ENCODE peak calls at places on chromosome 18, in seven cellular contexts. W is MM.1S, S is body of pancreas, Q is thoracic aorta, E is neuronal stem cell, I is mesendoderm, D is brain microvascular endothelial cell. M is an unnamed sample. For H3K36me3, the result is how much of the 10 kb centered on the place peaks cover.

GRCh38 chr18:62999921-63000320 is 284.6 kb downstream of the PHLPP1 start:
- DNase-seq in E (no peak), I (no peak), D (no peak), Q (no peak), W (no peak), S (no peak), M (no peak)

GRCh38 chr18:42473611-42474010 is 518.6 kb downstream of the PIK3C3 start:
- DNase-seq in E (no peak), W (no peak), I (no peak), S (no peak), Q (no peak), D (no peak), M (no peak)

GRCh38 chr18:58937913-58938312 is 73.2 kb downstream of the ZNF532 start:
- DNase-seq in E (no peak), Q (no peak), D (peak), I (no peak), S (no peak), W (no peak), M (no peak)

GRCh38 chr18:37588289-37588688 is 22.7 kb upstream of the CELF4 start:
- DNase-seq in D (no peak), W (no peak), I (no peak), E (no peak), S (no peak), Q (no peak), M (no peak)

GRCh38 chr18:35085450-35086032 is 44.3 kb downstream of the MAPRE2 start:
- DNase-seq in S (no peak), E (no peak), Q (no peak), W (no peak), D (no peak), I (no peak), M (no peak)

GRCh38 chr18:22159014-22159413 is 10.4 kb upstream of the GATA6 start:
- DNase-seq in Q (no peak), E (no peak), D (no peak), W (no peak), I (peak), S (no peak), M (no peak)

GRCh38 chr18:77023115-77023782 is 109.3 kb downstream of the MBP start:
- DNase-seq in W (no peak), I (no peak), Q (no peak), E (no peak), S (no peak), D (peak), M (no peak)

GRCh38 chr18:23283933-23284430 is 148.7 kb downstream of the CABLES1 start:
- DNase-seq in S (no peak), D (peak), Q (no peak), E (no peak), I (peak), W (no peak), M (peak)

GRCh38 chr18:8949206-8949605 is 153.3 kb upstream of the NDUFV2 start:
- DNase-seq in S (no peak), Q (no peak), E (no peak), D (no peak), I (no peak), W (no peak), M (no peak)

GRCh38 chr18:35732652-35733051 is 151.1 kb downstream of the GALNT1 start:
- DNase-seq in D (no peak), S (no peak), W (no peak), E (no peak), I (no peak), Q (no peak), M (peak)

GRCh38 chr18:22471546-22472131 is 53.9 kb upstream of the CTAGE1 start:
- DNase-seq in Q (peak), E (no peak), I (no peak), S (peak), W (no peak), D (peak), M (peak)

GRCh38 chr18:75203456-75204261 is 5.3 kb downstream of the PTGR3 start:
- DNase-seq in Q (no peak), S (no peak), E (no peak), D (no peak), W (no peak), I (peak), M (peak)

GRCh38 chr18:63148449-63149199 is 170.9 kb downstream of the BCL2 start:
- DNase-seq in S (peak), Q (no peak), D (no peak), E (no peak), I (no peak), W (no peak), M (peak)

GRCh38 chr18:47585136-47585535 is 333.7 kb upstream of the SKOR2 start:
- DNase-seq in D (no peak), S (peak), Q (no peak), E (no peak), I (no peak), W (no peak), M (no peak)

GRCh38 chr18:75104483-75104882 is 104.5 kb downstream of the PTGR3 start:
- DNase-seq in W (no peak), Q (no peak), I (no peak), E (no peak), S (no peak), D (no peak), M (no peak)

GRCh38 chr18:59140287-59140885 is 702 bp downstream of the SEC11C start:
- DNase-seq in Q (no peak), W (peak), E (peak), S (peak), I (peak), D (peak), M (peak)

GRCh38 chr18:60623331-60623730 is 250.8 kb upstream of the MC4R start:
- DNase-seq in I (no peak), Q (no peak), S (no peak), W (no peak), E (no peak), D (no peak), M (no peak)

GRCh38 chr18:29311580-29311979 is 1134.7 kb upstream of the CDH2 start:
- DNase-seq in S (no peak), E (no peak), W (no peak), D (no peak), Q (no peak), I (no peak), M (no peak)

GRCh38 chr18:59742325-59743111 is 45.3 kb upstream of the CCBE1 start:
- DNase-seq in Q (no peak), W (no peak), E (no peak), S (no peak), I (no peak), D (peak), M (no peak)

GRCh38 chr18:8121091-8121490 is 488.1 kb upstream of the RAB12 start:
- DNase-seq in W (no peak), E (no peak), Q (no peak), D (no peak), S (no peak), I (no peak), M (no peak)

GRCh38 chr18:55243852-55244251 is 284.6 kb upstream of the CCDC68 start:
- DNase-seq in W (no peak), E (no peak), S (no peak), I (no peak), D (no peak), Q (no peak), M (no peak)

GRCh38 chr18:80244956-80245730 is 2.2 kb downstream of the PARD6G start:
- DNase-seq in D (no peak), S (no peak), I (no peak), W (no peak), E (no peak), Q (no peak), M (no peak)

GRCh38 chr18:79818631-79819030 is 20.9 kb downstream of the KCNG2 start:
- DNase-seq in S (no peak), Q (no peak), E (no peak), D (no peak), I (no peak), W (no peak), M (no peak)

GRCh38 chr18:12278153-12278764 is 24.1 kb downstream of the CIDEA start:
- DNase-seq in Q (no peak), I (peak), W (peak), S (no peak), E (no peak), D (no peak), M (peak)
- H3K4me3 ChIP-seq in Q (peak), I (no peak), W (no peak), S (no peak), E (no peak), D (peak), M (peak)

DNA sequence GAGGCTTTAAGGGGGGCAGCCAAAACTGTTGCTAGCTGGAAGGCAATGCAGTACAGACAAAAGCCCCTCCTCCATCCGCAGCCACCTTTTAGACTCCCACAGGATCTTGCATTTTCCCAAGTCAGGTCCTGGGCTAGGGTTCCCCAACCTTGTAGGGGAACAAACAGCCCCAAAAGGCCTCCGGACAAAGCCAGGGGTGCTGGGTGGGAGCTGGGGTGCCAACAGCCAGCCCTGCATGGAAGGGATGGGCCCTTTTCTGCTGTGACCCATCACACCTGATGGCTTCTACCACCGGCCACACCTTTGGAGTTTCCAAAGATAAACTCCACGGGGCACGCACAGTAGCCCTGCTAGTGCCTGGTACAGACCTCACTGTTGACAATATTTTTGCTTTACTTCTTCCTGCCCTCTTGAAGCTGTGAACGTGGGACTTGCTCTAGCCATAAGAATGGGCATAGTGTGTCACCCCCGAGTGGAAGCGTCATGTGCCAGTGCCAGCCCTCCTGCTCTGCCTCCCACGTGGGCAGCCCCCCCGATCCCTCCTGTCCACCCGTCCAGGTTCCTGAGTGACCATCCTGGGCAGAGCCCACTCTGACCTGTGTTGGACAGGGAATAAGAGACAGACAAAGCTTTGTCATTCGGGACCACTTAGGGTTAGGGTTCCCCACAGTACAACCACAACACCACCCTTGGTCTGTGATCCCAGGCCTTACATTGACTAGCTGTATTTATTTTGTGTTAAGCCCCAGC is 18.8 kb downstream of the TUBB6 start:
- DNase-seq in S (no peak), I (no peak), W (no peak), E (no peak), Q (no peak), D (no peak), M (no peak)
- H3K36me3 ChIP-seq in S (under half), I (under half), W (under half), E (half or more), Q (under half), D (half or more), M (half or more)

DNA sequence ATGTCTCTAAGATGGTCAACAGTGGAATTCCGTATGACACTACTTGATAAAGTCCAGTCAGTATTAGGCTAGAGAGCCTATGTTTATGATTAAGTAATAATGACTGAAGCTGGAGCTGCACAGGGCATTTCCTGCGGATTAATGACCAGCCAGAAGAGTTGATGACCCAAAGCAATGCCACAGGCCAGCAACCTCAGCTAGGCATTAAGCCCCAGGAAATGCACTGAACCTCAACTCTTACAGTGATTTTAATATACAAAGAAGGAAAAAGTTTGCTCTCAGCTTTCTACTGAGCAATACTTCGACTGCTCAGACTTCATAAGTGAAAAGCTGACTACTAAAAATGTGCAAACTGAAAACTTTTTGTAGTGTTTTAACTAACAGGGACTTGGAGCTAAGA is 3.9 kb downstream of the KCTD1 start:
- DNase-seq in D (no peak), I (no peak), Q (no peak), E (no peak), S (no peak), W (no peak), M (no peak)
- H3K4me3 ChIP-seq in D (no peak), I (no peak), Q (no peak), E (no peak), S (no peak), W (no peak), M (no peak)

GRCh38 chr18:54151376-54151775 is 73.1 kb downstream of the MBD2 start:
- DNase-seq in W (no peak), E (no peak), Q (no peak), D (no peak), I (no peak), S (no peak), M (no peak)
- H3K36me3 ChIP-seq in W (under half), E (under half), Q (under half), D (under half), I (under half), S (under half), M (under half)

DNA sequence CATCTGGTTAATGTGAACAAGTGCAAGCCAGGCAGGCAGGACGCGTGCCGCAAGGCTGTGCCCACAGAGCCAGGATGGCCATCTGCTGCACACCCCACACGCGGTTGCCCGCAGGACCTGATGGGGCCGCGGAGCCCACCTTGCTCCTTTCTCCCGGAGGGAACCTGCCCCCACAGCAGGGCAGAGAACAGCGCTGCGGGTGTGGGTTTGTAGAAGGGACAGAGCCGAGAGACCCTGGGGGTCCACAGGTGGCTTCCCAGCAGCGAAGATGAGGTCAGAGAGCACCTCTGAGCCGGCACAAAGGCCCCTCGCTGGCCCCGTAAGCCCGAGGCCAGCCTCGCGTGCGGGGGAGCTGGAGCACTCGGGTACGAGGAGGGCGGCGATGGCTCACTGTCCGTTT is 460.8 kb upstream of the SALL3 start:
- DNase-seq in E (no peak), I (no peak), W (no peak), Q (no peak), S (no peak), D (no peak), M (no peak)
- H3K4me3 ChIP-seq in E (no peak), I (no peak), W (no peak), Q (no peak), S (no peak), D (no peak), M (no peak)

M was measured in MG63.